ENCODE peak calls at places on chromosomes 6 and 20, in seven cellular contexts. O, S, Z, I, W, A and J are unnamed samples.
A peak's percentile ranks its signal among the peaks of the same experiment; 100 is the strongest.

GRCh38 chr6:101645770-101646169 is 252.3 kb downstream of the GRIK2 start:
- DNase-seq in O (no peak), S (no peak), Z (no peak), I (no peak), W (no peak), A (no peak), J (no peak)

GRCh38 chr20:40686893-40687292 is 2.1 kb downstream of the MAFB start:
- DNase-seq in O (no peak), S (no peak), Z (no peak), I (no peak), W (no peak), A (no peak), J (no peak)

GRCh38 chr20:23668477-23668951 is 20.3 kb downstream of the CST4 start:
- DNase-seq in O (peak; percentile 50), S (no peak), Z (no peak), I (no peak), W (no peak), A (peak; percentile 80), J (peak; percentile 90)

GRCh38 chr20:58538752-58539151 is 23.6 kb upstream of the APCDD1L start:
- DNase-seq in O (no peak), S (no peak), Z (no peak), I (no peak), W (no peak), A (no peak), J (peak; percentile 81)

GRCh38 chr6:82419088-82419720 is 55.6 kb downstream of the TPBG start:
- DNase-seq in O (no peak), S (no peak), Z (no peak), I (no peak), W (no peak), A (no peak), J (no peak)

GRCh38 chr6:3912366-3913076 is 63.3 kb downstream of the FAM50B start:
- DNase-seq in O (no peak), S (no peak), Z (no peak), I (no peak), W (peak; percentile 16), A (no peak), J (no peak)

GRCh38 chr20:58626076-58626475 is 25.0 kb upstream of the STX16 start:
- DNase-seq in O (no peak), S (no peak), Z (no peak), I (no peak), W (no peak), A (no peak), J (no peak)

GRCh38 chr6:168089186-168090063 is 10.4 kb upstream of the FRMD1 start:
- DNase-seq in O (no peak), S (no peak), Z (no peak), I (no peak), W (no peak), A (no peak), J (no peak)

GRCh38 chr6:119495230-119495683 is 145.7 kb upstream of the MAN1A1 start:
- DNase-seq in O (peak; percentile 46), S (no peak), Z (no peak), I (peak; percentile 59), W (no peak), A (no peak), J (no peak)

GRCh38 chr6:43123691-43124314 is 47.3 kb upstream of the SRF start:
- DNase-seq in O (no peak), S (no peak), Z (no peak), I (no peak), W (no peak), A (peak; percentile 51), J (no peak)

GRCh38 chr6:168043193-168043847 is 35.7 kb downstream of the FRMD1 start:
- DNase-seq in O (no peak), S (no peak), Z (no peak), I (peak; percentile 22), W (no peak), A (no peak), J (no peak)

GRCh38 chr6:6841571-6841970 is 253.1 kb downstream of the LY86 start:
- DNase-seq in O (no peak), S (no peak), Z (no peak), I (no peak), W (no peak), A (no peak), J (no peak)

GRCh38 chr6:124131259-124131658 is 327.6 kb downstream of the NKAIN2 start:
- DNase-seq in O (no peak), S (no peak), Z (peak; percentile 87), I (no peak), W (no peak), A (no peak), J (no peak)

GRCh38 chr20:45320948-45321595 is 13.0 kb upstream of the MATN4 start:
- DNase-seq in O (no peak), S (peak; percentile 56), Z (no peak), I (no peak), W (no peak), A (no peak), J (no peak)

GRCh38 chr20:51553897-51554504 is 11.5 kb upstream of the NFATC2 start:
- DNase-seq in O (no peak), S (no peak), Z (no peak), I (no peak), W (no peak), A (no peak), J (no peak)

GRCh38 chr20:40651121-40651520 is 37.9 kb downstream of the MAFB start:
- DNase-seq in O (no peak), S (no peak), Z (peak; percentile 66), I (no peak), W (no peak), A (no peak), J (no peak)

GRCh38 chr6:17450825-17451224 is 57.4 kb downstream of the CAP2 start:
- DNase-seq in O (no peak), S (no peak), Z (peak; percentile 71), I (no peak), W (no peak), A (no peak), J (no peak)

GRCh38 chr6:114051031-114051430 is 80.1 kb upstream of the HDAC2 start:
- DNase-seq in O (no peak), S (no peak), Z (no peak), I (no peak), W (no peak), A (no peak), J (no peak)

GRCh38 chr6:32668226-32668747 is 1.8 kb upstream of the HLA-DQB1 start:
- DNase-seq in O (peak; percentile 26), S (no peak), Z (no peak), I (no peak), W (peak; percentile 48), A (peak; percentile 74), J (no peak)
- TF ChIP-seq POLR2AphosphoS5 in O (no peak), S (no peak), Z (no peak), I (no peak), W (no peak), A (no peak), J (peak; percentile 33)

GRCh38 chr6:42105714-42106662 is 36.4 kb downstream of the C6orf132 start:
- DNase-seq in O (no peak), S (no peak), Z (no peak), I (no peak), W (no peak), A (no peak), J (no peak)

GRCh38 chr6:42103218-42103617 is 39.2 kb downstream of the C6orf132 start:
- DNase-seq in O (peak; percentile 59), S (no peak), Z (no peak), I (no peak), W (no peak), A (no peak), J (no peak)

GRCh38 chr6:42104807-42105713 is 37.4 kb downstream of the C6orf132 start:
- DNase-seq in O (no peak), S (no peak), Z (no peak), I (no peak), W (no peak), A (peak; percentile 72), J (no peak)

GRCh38 chr6:42103753-42104094 is 38.7 kb downstream of the C6orf132 start:
- DNase-seq in O (no peak), S (no peak), Z (no peak), I (no peak), W (no peak), A (no peak), J (no peak)

GRCh38 chr6:42104095-42104806 is 38.2 kb downstream of the C6orf132 start:
- DNase-seq in O (peak; percentile 70), S (peak; percentile 47), Z (no peak), I (no peak), W (no peak), A (peak; percentile 90), J (no peak)
- H3K27ac ChIP-seq in O (peak overlapping the region; percentile 23), S (no peak overlapping the region), Z (no peak overlapping the region), I (peak overlapping the region; percentile 63), W (no peak overlapping the region), A (peak overlapping the region; percentile 66), J (peak overlapping the region; percentile 48)

GRCh38 chr20:49705358-49705757 is 8.3 kb downstream of the B4GALT5 start:
- DNase-seq in O (no peak), S (peak; percentile 27), Z (no peak), I (no peak), W (no peak), A (no peak), J (no peak)
- TF ChIP-seq POLR2AphosphoS5 in O (no peak), S (no peak), Z (no peak), I (no peak), W (no peak), A (no peak), J (no peak)

GRCh38 chr6:13457577-13457976 is 29.8 kb downstream of the GFOD1 start:
- DNase-seq in O (no peak), S (no peak), Z (no peak), I (no peak), W (no peak), A (no peak), J (no peak)
- H3K27ac ChIP-seq in O (no peak overlapping the region), S (no peak overlapping the region), Z (no peak overlapping the region), I (no peak overlapping the region), W (no peak overlapping the region), A (no peak overlapping the region), J (no peak overlapping the region)

DNA sequence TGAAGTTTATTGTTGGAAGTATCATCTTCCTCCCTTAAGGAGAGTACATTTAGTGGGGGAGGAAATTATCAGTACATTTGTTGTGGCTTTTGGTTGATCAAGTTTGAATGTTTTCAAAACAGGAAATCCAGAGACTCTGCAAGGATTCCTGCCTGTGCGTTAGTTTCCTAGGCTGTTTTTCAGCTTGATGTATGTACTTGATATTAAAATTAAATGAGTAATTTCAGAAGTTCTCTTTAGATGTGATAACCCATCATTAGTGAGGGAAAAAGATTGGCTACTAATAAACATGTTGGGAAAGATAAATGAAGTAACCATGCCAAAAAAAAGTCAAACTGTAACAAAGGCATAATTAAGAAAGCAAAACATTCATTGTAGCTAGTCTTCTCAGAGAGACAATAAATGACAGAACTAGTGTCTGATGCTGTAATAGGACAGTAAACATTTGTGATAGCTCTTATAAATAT is 88.0 kb upstream of the TULP1 start:
- DNase-seq in O (no peak), S (no peak), Z (no peak), I (no peak), W (no peak), A (no peak), J (no peak)
- TF ChIP-seq POLR2AphosphoS5 in O (no peak), S (no peak), Z (no peak), I (no peak), W (no peak), A (no peak), J (no peak)

GRCh38 chr6:22471746-22472145 is 97.6 kb upstream of the HDGFL1 start:
- DNase-seq in O (no peak), S (no peak), Z (no peak), I (no peak), W (no peak), A (no peak), J (no peak)
- H3K27ac ChIP-seq in O (no peak overlapping the region), S (no peak overlapping the region), Z (no peak overlapping the region), I (no peak overlapping the region), W (peak overlapping the region; percentile 47), A (no peak overlapping the region), J (peak overlapping the region; percentile 12)